ENCODE peak calls at places on chromosomes 1 and 21, in four cellular contexts. I is sigmoid colon; C is CD4-positive, alpha-beta memory T cell; P is spleen. Y is an unnamed sample.

GRCh38 chr1:152049291-152050073 is 12.7 kb upstream of the S100A11 start:
- DNase-seq in P (no peak), I (no peak), C (no peak), Y (no peak)

GRCh38 chr1:235279627-235280194 is 48.3 kb downstream of the ARID4B start:
- DNase-seq in P (no peak), I (no peak), C (no peak), Y (no peak)

GRCh38 chr1:213122514-213122929 is 71.5 kb downstream of the RPS6KC1 start:
- DNase-seq in I (no peak), C (peak), P (no peak), Y (peak)

GRCh38 chr1:101183388-101183699 is 53.5 kb upstream of the S1PR1 start:
- DNase-seq in C (no peak), P (no peak), I (no peak), Y (no peak)

GRCh38 chr1:202189919-202190715 is 3.5 kb upstream of the LGR6 start:
- DNase-seq in C (no peak), P (no peak), I (no peak), Y (no peak)

GRCh38 chr21:45365186-45365607 is 39.8 kb upstream of the COL18A1 start:
- DNase-seq in P (no peak), I (no peak), C (no peak), Y (no peak)

GRCh38 chr1:118077331-118078055 is 107.5 kb downstream of the SPAG17 start:
- DNase-seq in C (no peak), I (no peak), P (no peak), Y (no peak)

GRCh38 chr1:207319207-207319606 is 2.3 kb upstream of the CD55 start:
- DNase-seq in C (no peak), I (no peak), P (no peak), Y (no peak)

GRCh38 chr1:213070399-213070798 is 19.4 kb downstream of the RPS6KC1 start:
- DNase-seq in C (no peak), I (no peak), P (no peak), Y (no peak)

Y was measured in NCI-H1092.